ENCODE peak calls at places on chromosomes 4 and X, in six cellular contexts. N is Karpas-422; K is CD4-positive, CD25-positive, alpha-beta regulatory T cell; I is suprapubic skin; O is GM23248; A is tibial nerve. P is an unnamed sample.

GRCh38 chr4:185395255-185395955 is at the start of gene LRP2BP:
- DNase-seq in N (peak; percentile 56), K (no peak), I (no peak), O (peak; percentile 36), A (no peak), P (peak; percentile 29)

GRCh38 chr4:879730-880079 is 52.4 kb downstream of the GAK start:
- DNase-seq in N (no peak), K (no peak), I (no peak), O (no peak), A (no peak), P (peak; percentile 43)

GRCh38 chr4:7282094-7282370 is 89.7 kb downstream of the SORCS2 start:
- DNase-seq in N (no peak), K (no peak), I (no peak), O (no peak), A (no peak), P (no peak)

GRCh38 chr4:165766976-165767375 is 106.1 kb upstream of the TLL1 start:
- DNase-seq in N (no peak), K (no peak), I (no peak), O (no peak), A (no peak), P (no peak)

GRCh38 chr4:164926301-164926700 is 49.3 kb downstream of the APELA start:
- DNase-seq in N (no peak), K (no peak), I (no peak), O (peak; percentile 93), A (no peak), P (no peak)

GRCh38 chrX:138921031-138921430 is 209.5 kb upstream of the FGF13 start:
- DNase-seq in N (no peak), K (no peak), I (no peak), O (no peak), A (no peak), P (no peak)

GRCh38 chr4:23135792-23136645 is 443.3 kb downstream of the GBA3 start:
- DNase-seq in N (peak; percentile 88), K (no peak), I (no peak), O (peak; percentile 25), A (peak; percentile 60), P (peak; percentile 3)

GRCh38 chr4:15162465-15163283 is 160.4 kb downstream of the CPEB2 start:
- DNase-seq in N (peak; percentile 60), K (no peak), I (no peak), O (peak; percentile 64), A (no peak), P (peak; percentile 1)

GRCh38 chr4:147110473-147110872 is 164.8 kb upstream of the TTC29 start:
- DNase-seq in N (no peak), K (no peak), I (no peak), O (no peak), A (no peak), P (no peak)

GRCh38 chrX:64377753-64378152 is 17.5 kb downstream of the MTMR8 start:
- DNase-seq in N (no peak), K (no peak), I (no peak), O (no peak), A (no peak), P (no peak)

GRCh38 chrX:41335590-41336331 is 1.8 kb downstream of the DDX3X start:
- DNase-seq in N (peak; percentile 39), K (no peak), I (no peak), O (peak; percentile 82), A (no peak), P (peak; percentile 43)
- H3K27ac ChIP-seq in N (no peak overlapping the region), K (peak overlapping the region; percentile 100), I (peak overlapping the region; percentile 100), O (peak overlapping the region; percentile 100), A (peak overlapping the region; percentile 100), P (peak overlapping the region; percentile 98)

DNA sequence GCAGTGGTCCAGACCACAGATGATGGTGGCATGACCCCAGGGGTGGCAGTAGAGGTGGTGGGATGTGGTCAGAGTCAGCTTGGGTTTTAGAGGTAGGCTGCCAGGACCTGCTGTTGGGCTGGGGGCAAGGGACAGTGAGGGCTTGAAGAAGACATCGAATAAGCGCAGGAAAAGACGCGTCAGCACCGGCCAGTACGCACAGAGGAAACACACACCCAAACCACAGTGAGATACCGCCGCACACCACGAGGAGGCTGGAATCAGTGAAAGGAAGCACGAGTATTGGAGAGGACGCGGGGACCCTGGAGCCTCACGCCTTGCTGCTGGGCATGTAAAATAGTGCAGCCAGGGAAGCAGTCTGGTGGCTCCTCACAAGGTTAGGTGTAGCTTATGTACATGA is 13.5 kb downstream of the PDZD4 start:
- DNase-seq in N (no peak), K (no peak), I (no peak), O (no peak), A (no peak), P (peak; percentile 44)
- H3K4me3 ChIP-seq in N (no peak overlapping the region), K (no peak overlapping the region), I (no peak overlapping the region), O (no peak overlapping the region), A (no peak overlapping the region), P (no peak overlapping the region)

GRCh38 chr4:81259151-81259550 is 44.1 kb upstream of the PRKG2 start:
- DNase-seq in N (no peak), K (no peak), I (no peak), O (no peak), A (no peak), P (no peak)
- H3K27ac ChIP-seq in N (no peak overlapping the region), K (no peak overlapping the region), I (no peak overlapping the region), O (no peak overlapping the region), A (no peak overlapping the region), P (no peak overlapping the region)

GRCh38 chr4:175770555-175770954 is 41.5 kb downstream of the GPM6A start:
- DNase-seq in N (no peak), K (no peak), I (no peak), O (peak; percentile 44), A (no peak), P (no peak)
- H3K4me3 ChIP-seq in N (peak overlapping the region; percentile 52), K (no peak overlapping the region), I (no peak overlapping the region), O (peak overlapping the region; percentile 61), A (no peak overlapping the region), P (no peak overlapping the region)

DNA sequence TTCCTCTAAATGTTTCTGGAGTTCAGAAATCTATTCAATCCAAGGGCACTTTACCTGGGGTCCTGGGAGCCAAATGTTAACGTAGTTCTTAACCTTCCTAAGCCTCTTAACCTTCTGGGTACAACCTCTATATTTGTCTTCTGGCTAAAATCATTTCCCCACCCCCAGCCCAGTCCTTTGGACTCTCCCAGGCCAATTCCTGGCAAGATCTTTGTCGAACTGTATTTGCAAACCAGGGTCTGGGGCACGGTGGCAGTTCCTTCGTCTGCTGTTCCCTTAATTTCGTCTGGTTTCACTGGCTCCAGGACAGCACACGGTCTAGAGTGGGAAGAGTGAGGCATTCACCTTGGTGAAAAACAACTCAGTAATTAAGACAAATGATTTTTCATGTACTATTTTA is 811 bp upstream of the SLC25A5 start:
- DNase-seq in N (no peak), K (no peak), I (no peak), O (no peak), A (no peak), P (no peak)
- H3K27ac ChIP-seq in N (no peak overlapping the region), K (no peak overlapping the region), I (no peak overlapping the region), O (no peak overlapping the region), A (peak overlapping the region; percentile 55), P (peak overlapping the region; percentile 93)

GRCh38 chr4:140653718-140654515 is 85.2 kb upstream of the UCP1 start:
- DNase-seq in N (no peak), K (no peak), I (no peak), O (peak; percentile 34), A (no peak), P (no peak)
- H3K4me3 ChIP-seq in N (no peak overlapping the region), K (no peak overlapping the region), I (no peak overlapping the region), O (no peak overlapping the region), A (no peak overlapping the region), P (no peak overlapping the region)

GRCh38 chr4:5141802-5142201 is 90.5 kb downstream of the STK32B start:
- DNase-seq in N (no peak), K (no peak), I (no peak), O (no peak), A (no peak), P (no peak)
- H3K27ac ChIP-seq in N (no peak overlapping the region), K (no peak overlapping the region), I (no peak overlapping the region), O (no peak overlapping the region), A (no peak overlapping the region), P (no peak overlapping the region)

GRCh38 chrX:40169193-40170086 is 71.7 kb upstream of the BCOR start:
- DNase-seq in N (peak; percentile 78), K (peak; percentile 63), I (no peak), O (no peak), A (no peak), P (peak; percentile 80)

GRCh38 chrX:40172169-40172979 is 74.6 kb upstream of the BCOR start:
- DNase-seq in N (no peak), K (no peak), I (no peak), O (peak; percentile 77), A (peak; percentile 62), P (no peak)

GRCh38 chrX:40172980-40173661 is 75.4 kb upstream of the BCOR start:
- DNase-seq in N (no peak), K (no peak), I (no peak), O (no peak), A (no peak), P (no peak)

GRCh38 chrX:40170830-40171512 is 73.2 kb upstream of the BCOR start:
- DNase-seq in N (no peak), K (no peak), I (no peak), O (peak; percentile 29), A (no peak), P (no peak)

DNA sequence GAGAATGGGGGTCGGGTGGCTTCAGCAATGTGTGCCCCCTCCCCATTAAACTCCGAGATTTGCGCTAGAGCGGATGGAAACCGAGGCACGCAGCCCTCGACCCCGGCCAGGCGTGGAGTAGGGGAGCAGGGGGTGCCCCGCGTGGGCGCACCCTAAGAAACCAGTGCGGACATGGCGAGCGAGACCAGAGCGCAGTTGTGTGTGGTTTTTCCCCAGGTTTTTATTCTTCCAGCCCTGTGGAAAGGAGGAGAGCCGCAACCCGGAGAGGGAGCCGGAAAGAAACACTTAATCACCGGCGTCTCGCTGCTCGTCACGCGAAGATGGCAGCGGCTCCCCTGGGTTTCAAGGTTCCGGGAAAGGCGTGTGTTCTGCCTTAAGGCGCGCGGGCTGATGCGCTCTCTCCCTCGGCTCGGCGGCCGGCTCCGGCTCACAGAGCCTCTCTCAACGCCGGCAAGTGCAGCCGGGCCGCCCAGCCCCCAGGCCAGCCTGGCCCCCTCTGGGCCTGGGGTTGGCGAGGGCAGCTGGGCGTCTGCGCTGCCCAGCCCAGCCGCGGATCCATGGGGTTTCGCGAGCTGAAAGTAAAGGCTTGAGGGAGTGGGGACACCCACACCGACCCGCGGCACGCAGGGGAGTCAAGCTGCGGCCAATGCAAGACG is 73.9 kb upstream of the BCOR start:
- DNase-seq in N (peak; percentile 70), K (no peak), I (no peak), O (peak; percentile 78), A (no peak), P (peak; percentile 39)
- H3K4me3 ChIP-seq in N (peak overlapping the region; percentile 61), K (peak overlapping the region; percentile 32), I (peak overlapping the region; percentile 51), O (peak overlapping the region; percentile 66), A (peak overlapping the region; percentile 23), P (peak overlapping the region; percentile 59)

P was measured in CD4-positive, alpha-beta memory T cell.